ENCODE peak calls at places on chromosome 2, in ten cellular contexts. E, Q, R, O, Z, S, K, W, I and D are unnamed samples.

GRCh38 chr2:233051241-233052149 is 8.6 kb upstream of the INPP5D start:
- DNase-seq in E (no peak), Q (peak), R (no peak), O (peak), Z (no peak), S (peak), K (peak), W (peak), I (no peak), D (no peak)

GRCh38 chr2:60426908-60427307 is 126.5 kb downstream of the BCL11A start:
- DNase-seq in E (no peak), Q (no peak), R (no peak), O (no peak), Z (no peak), S (no peak), K (no peak), W (no peak), I (no peak), D (no peak)

GRCh38 chr2:209512951-209513350 is 89.1 kb downstream of the MAP2 start:
- DNase-seq in E (no peak), Q (no peak), R (no peak), O (no peak), Z (no peak), S (no peak), K (no peak), W (no peak), I (no peak), D (no peak)

GRCh38 chr2:49044680-49045079 is 109.6 kb downstream of the FSHR start:
- DNase-seq in E (no peak), Q (peak), R (no peak), O (no peak), Z (no peak), S (no peak), K (peak), W (no peak), I (no peak), D (no peak)

GRCh38 chr2:101818531-101819451 is 121.3 kb downstream of the MAP4K4 start:
- DNase-seq in E (no peak), Q (no peak), R (peak), O (no peak), Z (no peak), S (no peak), K (peak), W (peak), I (no peak), D (no peak)

GRCh38 chr2:9108210-9108967 is 98.2 kb upstream of the ASAP2 start:
- DNase-seq in E (no peak), Q (no peak), R (peak), O (no peak), Z (no peak), S (no peak), K (no peak), W (no peak), I (no peak), D (no peak)

GRCh38 chr2:85154048-85154753 is 21.0 kb downstream of the TCF7L1 start:
- DNase-seq in E (no peak), Q (no peak), R (no peak), O (no peak), Z (no peak), S (no peak), K (no peak), W (no peak), I (no peak), D (no peak)

GRCh38 chr2:96907405-96908041 is 37.6 kb upstream of the SEMA4C start:
- DNase-seq in E (no peak), Q (peak), R (no peak), O (no peak), Z (no peak), S (peak), K (peak), W (peak), I (peak), D (no peak)

GRCh38 chr2:112784199-112785189 is at the start of gene IL1A:
- DNase-seq in E (no peak), Q (peak), R (no peak), O (peak), Z (no peak), S (no peak), K (peak), W (peak), I (no peak), D (no peak)

GRCh38 chr2:230441188-230441897 is 25.3 kb downstream of the SP100 start:
- DNase-seq in E (peak), Q (no peak), R (no peak), O (no peak), Z (peak), S (no peak), K (peak), W (peak), I (no peak), D (peak)

GRCh38 chr2:24315669-24316068 is 44.7 kb downstream of the ITSN2 start:
- DNase-seq in E (no peak), Q (peak), R (no peak), O (no peak), Z (no peak), S (no peak), K (no peak), W (no peak), I (no peak), D (no peak)

GRCh38 chr2:128978155-128978707 is 659.6 kb upstream of the HS6ST1 start:
- DNase-seq in E (no peak), Q (peak), R (no peak), O (no peak), Z (no peak), S (no peak), K (no peak), W (no peak), I (no peak), D (no peak)

GRCh38 chr2:12417811-12418210 is 298.9 kb upstream of the TRIB2 start:
- DNase-seq in E (no peak), Q (no peak), R (no peak), O (no peak), Z (no peak), S (no peak), K (no peak), W (no peak), I (no peak), D (no peak)

GRCh38 chr2:172817411-172817810 is 81.8 kb downstream of the RAPGEF4 start:
- DNase-seq in E (no peak), Q (no peak), R (no peak), O (no peak), Z (no peak), S (no peak), K (peak), W (no peak), I (no peak), D (no peak)

GRCh38 chr2:53784431-53784830 is 2.3 kb downstream of the ASB3 start:
- DNase-seq in E (no peak), Q (no peak), R (no peak), O (no peak), Z (no peak), S (no peak), K (no peak), W (no peak), I (no peak), D (no peak)

GRCh38 chr2:38528008-38528442 is 74.7 kb downstream of the HNRNPLL start:
- DNase-seq in E (no peak), Q (peak), R (peak), O (peak), Z (peak), S (no peak), K (peak), W (peak), I (no peak), D (no peak)

GRCh38 chr2:44250376-44250775 is 24.9 kb upstream of the SLC3A1 start:
- DNase-seq in E (no peak), Q (no peak), R (no peak), O (no peak), Z (no peak), S (no peak), K (no peak), W (no peak), I (no peak), D (no peak)

GRCh38 chr2:101967826-101968498 is 23.8 kb upstream of the IL1R2 start:
- DNase-seq in E (no peak), Q (no peak), R (no peak), O (no peak), Z (no peak), S (no peak), K (peak), W (no peak), I (no peak), D (no peak)

GRCh38 chr2:155733091-155733870 is 599.2 kb downstream of the NR4A2 start:
- DNase-seq in E (no peak), Q (peak), R (peak), O (no peak), Z (no peak), S (no peak), K (no peak), W (no peak), I (no peak), D (no peak)

GRCh38 chr2:113117594-113118262 is 9.7 kb upstream of the IL1RN start:
- DNase-seq in E (no peak), Q (no peak), R (no peak), O (peak), Z (peak), S (peak), K (peak), W (no peak), I (no peak), D (no peak)

GRCh38 chr2:232927041-232927792 is 57.2 kb downstream of the SNORC start:
- DNase-seq in E (no peak), Q (peak), R (no peak), O (peak), Z (no peak), S (no peak), K (peak), W (no peak), I (no peak), D (peak)

GRCh38 chr2:16750175-16750924 is 84.7 kb upstream of the CYRIA start:
- DNase-seq in E (no peak), Q (no peak), R (no peak), O (no peak), Z (no peak), S (no peak), K (no peak), W (no peak), I (no peak), D (no peak)

GRCh38 chr2:102197389-102198137 is 10.7 kb downstream of the IL1RL2 start:
- DNase-seq in E (no peak), Q (no peak), R (no peak), O (no peak), Z (no peak), S (no peak), K (no peak), W (no peak), I (no peak), D (no peak)